ENCODE peak calls at places on chromosomes 4 and X, in eight cellular contexts. One of them, this sample, is unnamed.

GRCh38 chr4:87007345-87008181 is 72.8 kb downstream of the AFF1 start:
- DNase-seq in epithelial cell of proximal tubule: no peak
- DNase-seq in lower leg skin: peak
- DNase-seq in dorsolateral prefrontal cortex: peak
- DNase-seq in HFFc6: peak
- DNase-seq in astrocyte of the spinal cord: peak
- DNase-seq in BJ: no peak
- DNase-seq in HFF-Myc: no peak
- DNase-seq in this sample: peak

GRCh38 chr4:170089743-170090666 is at the start of gene AADAT:
- DNase-seq in epithelial cell of proximal tubule: no peak
- DNase-seq in lower leg skin: peak
- DNase-seq in dorsolateral prefrontal cortex: peak
- DNase-seq in HFFc6: peak
- DNase-seq in astrocyte of the spinal cord: peak
- DNase-seq in BJ: no peak
- DNase-seq in HFF-Myc: peak
- DNase-seq in this sample: peak

GRCh38 chr4:2797188-2797544 is 4.3 kb downstream of the SH3BP2 start:
- DNase-seq in epithelial cell of proximal tubule: no peak
- DNase-seq in lower leg skin: peak
- DNase-seq in dorsolateral prefrontal cortex: peak
- DNase-seq in HFFc6: no peak
- DNase-seq in astrocyte of the spinal cord: no peak
- DNase-seq in BJ: no peak
- DNase-seq in HFF-Myc: no peak
- DNase-seq in this sample: no peak

GRCh38 chrX:96906741-96907140 is 23.0 kb downstream of the RPA4 start:
- DNase-seq in epithelial cell of proximal tubule: no peak
- DNase-seq in lower leg skin: no peak
- DNase-seq in dorsolateral prefrontal cortex: no peak
- DNase-seq in HFFc6: no peak
- DNase-seq in astrocyte of the spinal cord: peak
- DNase-seq in BJ: no peak
- DNase-seq in HFF-Myc: no peak
- DNase-seq in this sample: no peak

GRCh38 chr4:113684534-113685091 is 76.9 kb downstream of the CAMK2D start:
- DNase-seq in epithelial cell of proximal tubule: no peak
- DNase-seq in lower leg skin: no peak
- DNase-seq in dorsolateral prefrontal cortex: peak
- DNase-seq in HFFc6: peak
- DNase-seq in astrocyte of the spinal cord: peak
- DNase-seq in BJ: peak
- DNase-seq in HFF-Myc: no peak
- DNase-seq in this sample: peak

GRCh38 chr4:67366341-67366861 is 178.9 kb downstream of the CENPC start:
- DNase-seq in epithelial cell of proximal tubule: no peak
- DNase-seq in lower leg skin: no peak
- DNase-seq in dorsolateral prefrontal cortex: no peak
- DNase-seq in HFFc6: no peak
- DNase-seq in astrocyte of the spinal cord: peak
- DNase-seq in BJ: no peak
- DNase-seq in HFF-Myc: no peak
- DNase-seq in this sample: no peak

GRCh38 chr4:75630932-75631320 is 598 bp upstream of the CDKL2 start:
- DNase-seq in epithelial cell of proximal tubule: no peak
- DNase-seq in lower leg skin: no peak
- DNase-seq in dorsolateral prefrontal cortex: peak
- DNase-seq in HFFc6: no peak
- DNase-seq in astrocyte of the spinal cord: no peak
- DNase-seq in BJ: no peak
- DNase-seq in HFF-Myc: no peak
- DNase-seq in this sample: no peak

GRCh38 chr4:113146876-113147358 is 97.5 kb downstream of the ANK2 start:
- DNase-seq in epithelial cell of proximal tubule: no peak
- DNase-seq in lower leg skin: no peak
- DNase-seq in dorsolateral prefrontal cortex: no peak
- DNase-seq in HFFc6: no peak
- DNase-seq in astrocyte of the spinal cord: peak
- DNase-seq in BJ: no peak
- DNase-seq in HFF-Myc: no peak
- DNase-seq in this sample: no peak

GRCh38 chrX:25596881-25597280 is 541.3 kb upstream of the MAGEB18 start:
- DNase-seq in epithelial cell of proximal tubule: no peak
- DNase-seq in lower leg skin: no peak
- DNase-seq in dorsolateral prefrontal cortex: no peak
- DNase-seq in HFFc6: no peak
- DNase-seq in astrocyte of the spinal cord: no peak
- DNase-seq in BJ: no peak
- DNase-seq in HFF-Myc: no peak
- DNase-seq in this sample: no peak

GRCh38 chrX:143634373-143634685 is 1.6 kb downstream of the SLITRK4 start:
- DNase-seq in epithelial cell of proximal tubule: no peak
- DNase-seq in lower leg skin: no peak
- DNase-seq in dorsolateral prefrontal cortex: no peak
- DNase-seq in HFFc6: no peak
- DNase-seq in astrocyte of the spinal cord: no peak
- DNase-seq in BJ: no peak
- DNase-seq in HFF-Myc: no peak
- DNase-seq in this sample: no peak

GRCh38 chrX:115367455-115367854 is 77.9 kb downstream of the LUZP4 start:
- DNase-seq in epithelial cell of proximal tubule: peak
- DNase-seq in lower leg skin: no peak
- DNase-seq in dorsolateral prefrontal cortex: peak
- DNase-seq in HFFc6: no peak
- DNase-seq in astrocyte of the spinal cord: peak
- DNase-seq in BJ: no peak
- DNase-seq in HFF-Myc: no peak
- DNase-seq in this sample: no peak

GRCh38 chr4:123446791-123447474 is 50.3 kb downstream of the SPRY1 start:
- DNase-seq in epithelial cell of proximal tubule: no peak
- DNase-seq in lower leg skin: no peak
- DNase-seq in dorsolateral prefrontal cortex: no peak
- DNase-seq in HFFc6: no peak
- DNase-seq in astrocyte of the spinal cord: no peak
- DNase-seq in BJ: no peak
- DNase-seq in HFF-Myc: no peak
- DNase-seq in this sample: no peak

GRCh38 chr4:41696131-41696530 is 52.4 kb downstream of the PHOX2B start:
- DNase-seq in epithelial cell of proximal tubule: no peak
- DNase-seq in lower leg skin: no peak
- DNase-seq in dorsolateral prefrontal cortex: no peak
- DNase-seq in HFFc6: no peak
- DNase-seq in astrocyte of the spinal cord: no peak
- DNase-seq in BJ: no peak
- DNase-seq in HFF-Myc: no peak
- DNase-seq in this sample: no peak

GRCh38 chr4:41687971-41688370 is 60.6 kb downstream of the PHOX2B start:
- DNase-seq in epithelial cell of proximal tubule: no peak
- DNase-seq in lower leg skin: no peak
- DNase-seq in dorsolateral prefrontal cortex: no peak
- DNase-seq in HFFc6: no peak
- DNase-seq in astrocyte of the spinal cord: no peak
- DNase-seq in BJ: no peak
- DNase-seq in HFF-Myc: no peak
- DNase-seq in this sample: no peak

GRCh38 chr4:41692717-41693345 is 55.7 kb downstream of the PHOX2B start:
- DNase-seq in epithelial cell of proximal tubule: peak
- DNase-seq in lower leg skin: no peak
- DNase-seq in dorsolateral prefrontal cortex: peak
- DNase-seq in HFFc6: peak
- DNase-seq in astrocyte of the spinal cord: peak
- DNase-seq in BJ: no peak
- DNase-seq in HFF-Myc: peak
- DNase-seq in this sample: no peak

GRCh38 chr4:41696768-41697167 is 51.8 kb downstream of the PHOX2B start:
- DNase-seq in epithelial cell of proximal tubule: no peak
- DNase-seq in lower leg skin: no peak
- DNase-seq in dorsolateral prefrontal cortex: no peak
- DNase-seq in HFFc6: no peak
- DNase-seq in astrocyte of the spinal cord: no peak
- DNase-seq in BJ: no peak
- DNase-seq in HFF-Myc: no peak
- DNase-seq in this sample: no peak

DNA sequence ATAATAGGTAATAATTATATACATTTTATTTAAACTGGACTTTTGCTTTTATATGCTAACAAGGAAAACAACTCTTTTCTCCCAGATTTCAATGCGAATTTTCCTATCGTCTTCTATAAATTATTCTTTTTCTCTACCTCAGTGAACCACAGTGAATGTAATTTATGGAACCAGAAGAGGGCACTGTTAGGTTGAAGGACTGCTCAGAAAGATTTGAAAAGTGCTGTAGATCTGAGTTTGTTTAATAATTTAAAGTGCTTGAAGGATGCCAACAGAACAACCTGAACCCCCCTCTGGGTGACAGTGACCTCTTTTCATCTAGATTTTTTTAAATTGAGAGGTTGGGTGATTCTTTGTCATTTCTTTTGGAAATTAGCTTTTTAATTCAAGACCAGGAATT is 54.9 kb downstream of the PHOX2B start:
- DNase-seq in epithelial cell of proximal tubule: no peak
- DNase-seq in lower leg skin: no peak
- DNase-seq in dorsolateral prefrontal cortex: no peak
- DNase-seq in HFFc6: peak
- DNase-seq in astrocyte of the spinal cord: peak
- DNase-seq in BJ: no peak
- DNase-seq in HFF-Myc: peak
- DNase-seq in this sample: no peak
- TF ChIP-seq CTCF in epithelial cell of proximal tubule: peak
- TF ChIP-seq CTCF in lower leg skin: no peak
- TF ChIP-seq CTCF in dorsolateral prefrontal cortex: peak
- TF ChIP-seq CTCF in HFFc6: peak
- TF ChIP-seq CTCF in astrocyte of the spinal cord: peak
- TF ChIP-seq CTCF in BJ: peak
- TF ChIP-seq CTCF in HFF-Myc: peak
- TF ChIP-seq CTCF in this sample: no peak

GRCh38 chr4:13103382-13104015 is 380.6 kb downstream of the RAB28 start:
- DNase-seq in epithelial cell of proximal tubule: no peak
- DNase-seq in lower leg skin: no peak
- DNase-seq in dorsolateral prefrontal cortex: no peak
- DNase-seq in HFFc6: no peak
- DNase-seq in astrocyte of the spinal cord: no peak
- DNase-seq in BJ: no peak
- DNase-seq in HFF-Myc: no peak
- DNase-seq in this sample: no peak
- TF ChIP-seq CTCF in epithelial cell of proximal tubule: no peak
- TF ChIP-seq CTCF in lower leg skin: no peak
- TF ChIP-seq CTCF in dorsolateral prefrontal cortex: no peak
- TF ChIP-seq CTCF in HFFc6: no peak
- TF ChIP-seq CTCF in astrocyte of the spinal cord: no peak
- TF ChIP-seq CTCF in BJ: no peak
- TF ChIP-seq CTCF in HFF-Myc: no peak
- TF ChIP-seq CTCF in this sample: no peak

GRCh38 chr4:8318509-8318908 is 49.0 kb downstream of the HTRA3 start:
- DNase-seq in epithelial cell of proximal tubule: no peak
- DNase-seq in lower leg skin: no peak
- DNase-seq in dorsolateral prefrontal cortex: no peak
- DNase-seq in HFFc6: no peak
- DNase-seq in astrocyte of the spinal cord: no peak
- DNase-seq in BJ: no peak
- DNase-seq in HFF-Myc: no peak
- DNase-seq in this sample: peak

GRCh38 chr4:8319061-8319460 is 49.5 kb downstream of the HTRA3 start:
- DNase-seq in epithelial cell of proximal tubule: no peak
- DNase-seq in lower leg skin: peak
- DNase-seq in dorsolateral prefrontal cortex: no peak
- DNase-seq in HFFc6: no peak
- DNase-seq in astrocyte of the spinal cord: no peak
- DNase-seq in BJ: no peak
- DNase-seq in HFF-Myc: no peak
- DNase-seq in this sample: peak

GRCh38 chr4:8319731-8320385 is 50.3 kb downstream of the HTRA3 start:
- DNase-seq in epithelial cell of proximal tubule: no peak
- DNase-seq in lower leg skin: peak
- DNase-seq in dorsolateral prefrontal cortex: peak
- DNase-seq in HFFc6: no peak
- DNase-seq in astrocyte of the spinal cord: no peak
- DNase-seq in BJ: no peak
- DNase-seq in HFF-Myc: no peak
- DNase-seq in this sample: peak

GRCh38 chr4:8321220-8321619 is 51.7 kb downstream of the HTRA3 start:
- DNase-seq in epithelial cell of proximal tubule: no peak
- DNase-seq in lower leg skin: no peak
- DNase-seq in dorsolateral prefrontal cortex: no peak
- DNase-seq in HFFc6: no peak
- DNase-seq in astrocyte of the spinal cord: no peak
- DNase-seq in BJ: no peak
- DNase-seq in HFF-Myc: no peak
- DNase-seq in this sample: no peak

DNA sequence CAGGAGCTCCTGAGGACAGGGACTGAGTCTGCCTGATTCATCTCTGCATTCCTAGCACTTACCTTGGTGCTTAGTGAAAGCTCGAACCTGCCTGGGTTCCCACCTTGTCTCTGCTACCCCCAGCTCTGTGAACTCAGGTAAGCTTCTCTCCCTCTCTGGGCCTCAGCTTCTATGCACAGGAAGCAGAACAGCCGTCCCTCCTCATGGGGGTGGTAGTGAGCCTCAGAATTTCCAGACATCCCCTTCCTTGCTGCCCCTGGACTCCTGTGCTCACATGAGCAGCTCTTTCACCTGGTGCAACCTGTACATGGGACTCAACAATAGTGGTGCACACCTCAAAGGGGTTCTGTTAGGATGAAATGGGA is 50.8 kb downstream of the HTRA3 start:
- DNase-seq in epithelial cell of proximal tubule: no peak
- DNase-seq in lower leg skin: no peak
- DNase-seq in dorsolateral prefrontal cortex: peak
- DNase-seq in HFFc6: no peak
- DNase-seq in astrocyte of the spinal cord: no peak
- DNase-seq in BJ: no peak
- DNase-seq in HFF-Myc: no peak
- DNase-seq in this sample: peak
- TF ChIP-seq CTCF in epithelial cell of proximal tubule: peak
- TF ChIP-seq CTCF in lower leg skin: no peak
- TF ChIP-seq CTCF in dorsolateral prefrontal cortex: no peak
- TF ChIP-seq CTCF in HFFc6: peak
- TF ChIP-seq CTCF in astrocyte of the spinal cord: peak
- TF ChIP-seq CTCF in BJ: peak
- TF ChIP-seq CTCF in HFF-Myc: peak
- TF ChIP-seq CTCF in this sample: peak

GRCh38 chrX:88612870-88613329 is 134.1 kb upstream of the CPXCR1 start:
- DNase-seq in epithelial cell of proximal tubule: no peak
- DNase-seq in lower leg skin: no peak
- DNase-seq in dorsolateral prefrontal cortex: no peak
- DNase-seq in HFFc6: no peak
- DNase-seq in astrocyte of the spinal cord: no peak
- DNase-seq in BJ: no peak
- DNase-seq in HFF-Myc: no peak
- DNase-seq in this sample: no peak

DNA sequence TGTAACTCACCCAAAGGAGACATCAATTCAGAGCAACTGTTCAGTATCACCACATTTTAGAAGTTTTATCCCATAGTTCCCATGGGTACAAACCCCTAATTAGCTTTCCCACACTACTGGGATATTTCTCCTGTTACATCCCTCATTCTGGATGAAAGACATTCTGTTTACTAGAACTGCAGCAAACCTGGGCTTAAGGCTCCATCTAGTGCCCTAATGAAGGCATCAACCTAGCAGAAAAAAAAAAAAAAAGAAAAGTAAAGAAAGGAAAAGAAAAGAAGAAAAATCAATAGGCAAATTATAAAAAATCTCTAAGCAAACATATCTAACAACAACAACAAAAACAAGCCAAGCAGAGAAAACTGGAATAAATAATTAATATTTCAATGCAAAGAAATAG is 133.7 kb upstream of the CPXCR1 start:
- DNase-seq in epithelial cell of proximal tubule: no peak
- DNase-seq in lower leg skin: no peak
- DNase-seq in dorsolateral prefrontal cortex: no peak
- DNase-seq in HFFc6: no peak
- DNase-seq in astrocyte of the spinal cord: no peak
- DNase-seq in BJ: no peak
- DNase-seq in HFF-Myc: no peak
- DNase-seq in this sample: no peak
- TF ChIP-seq CTCF in epithelial cell of proximal tubule: peak
- TF ChIP-seq CTCF in lower leg skin: no peak
- TF ChIP-seq CTCF in dorsolateral prefrontal cortex: no peak
- TF ChIP-seq CTCF in HFFc6: peak
- TF ChIP-seq CTCF in astrocyte of the spinal cord: peak
- TF ChIP-seq CTCF in BJ: no peak
- TF ChIP-seq CTCF in HFF-Myc: no peak
- TF ChIP-seq CTCF in this sample: no peak

This sample was measured in right atrium auricular region.